ENCODE peak calls at places on chromosomes 2 and 18, in nine cellular contexts. One of them, this sample, is unnamed.
A peak's percentile ranks its signal among the peaks of the same experiment; 100 is the strongest.

GRCh38 chr2:873651-874580 is 76.7 kb upstream of the SNTG2 start:
- DNase-seq in K562: no peak
- DNase-seq in bronchial epithelial cell: no peak
- DNase-seq in cardiac fibroblast: no peak
- DNase-seq in coronary artery: peak; percentile 55
- DNase-seq in Calu3: no peak
- DNase-seq in BJ: no peak
- DNase-seq in transverse colon: no peak
- DNase-seq in tibial artery: peak; percentile 64
- DNase-seq in this sample: no peak

GRCh38 chr2:28545590-28546195 is 49.8 kb downstream of the PLB1 start:
- DNase-seq in K562: no peak
- DNase-seq in bronchial epithelial cell: peak; percentile 95
- DNase-seq in cardiac fibroblast: no peak
- DNase-seq in coronary artery: no peak
- DNase-seq in Calu3: no peak
- DNase-seq in BJ: no peak
- DNase-seq in transverse colon: peak; percentile 24
- DNase-seq in tibial artery: no peak
- DNase-seq in this sample: no peak

GRCh38 chr2:15874854-15875776 is 65.2 kb upstream of the MYCN start:
- DNase-seq in K562: no peak
- DNase-seq in bronchial epithelial cell: no peak
- DNase-seq in cardiac fibroblast: no peak
- DNase-seq in coronary artery: no peak
- DNase-seq in Calu3: no peak
- DNase-seq in BJ: no peak
- DNase-seq in transverse colon: no peak
- DNase-seq in tibial artery: no peak
- DNase-seq in this sample: no peak

GRCh38 chr2:118013221-118013723 is 598 bp downstream of the CCDC93 start:
- DNase-seq in K562: peak; percentile 63
- DNase-seq in bronchial epithelial cell: peak; percentile 35
- DNase-seq in cardiac fibroblast: no peak
- DNase-seq in coronary artery: peak; percentile 80
- DNase-seq in Calu3: peak; percentile 58
- DNase-seq in BJ: no peak
- DNase-seq in transverse colon: peak; percentile 68
- DNase-seq in tibial artery: peak; percentile 68
- DNase-seq in this sample: peak; percentile 18

GRCh38 chr18:23740105-23740830 is 51.0 kb downstream of the LAMA3 start:
- DNase-seq in K562: no peak
- DNase-seq in bronchial epithelial cell: no peak
- DNase-seq in cardiac fibroblast: peak; percentile 66
- DNase-seq in coronary artery: no peak
- DNase-seq in Calu3: peak; percentile 24
- DNase-seq in BJ: no peak
- DNase-seq in transverse colon: peak; percentile 40
- DNase-seq in tibial artery: no peak
- DNase-seq in this sample: no peak

GRCh38 chr2:176156959-176157498 is at the start of gene HOXD3:
- DNase-seq in K562: no peak
- DNase-seq in bronchial epithelial cell: no peak
- DNase-seq in cardiac fibroblast: no peak
- DNase-seq in coronary artery: no peak
- DNase-seq in Calu3: no peak
- DNase-seq in BJ: no peak
- DNase-seq in transverse colon: no peak
- DNase-seq in tibial artery: no peak
- DNase-seq in this sample: no peak

GRCh38 chr18:55629136-55629535 is 41.1 kb upstream of the TCF4 start:
- DNase-seq in K562: no peak
- DNase-seq in bronchial epithelial cell: no peak
- DNase-seq in cardiac fibroblast: no peak
- DNase-seq in coronary artery: no peak
- DNase-seq in Calu3: no peak
- DNase-seq in BJ: no peak
- DNase-seq in transverse colon: no peak
- DNase-seq in tibial artery: no peak
- DNase-seq in this sample: no peak

GRCh38 chr2:186129767-186130581 is 356.1 kb upstream of the ZC3H15 start:
- DNase-seq in K562: no peak
- DNase-seq in bronchial epithelial cell: peak; percentile 71
- DNase-seq in cardiac fibroblast: peak; percentile 23
- DNase-seq in coronary artery: no peak
- DNase-seq in Calu3: peak; percentile 46
- DNase-seq in BJ: no peak
- DNase-seq in transverse colon: no peak
- DNase-seq in tibial artery: no peak
- DNase-seq in this sample: no peak

GRCh38 chr18:11276678-11277077 is 127.3 kb upstream of the PIEZO2 start:
- DNase-seq in K562: no peak
- DNase-seq in bronchial epithelial cell: no peak
- DNase-seq in cardiac fibroblast: no peak
- DNase-seq in coronary artery: no peak
- DNase-seq in Calu3: no peak
- DNase-seq in BJ: no peak
- DNase-seq in transverse colon: no peak
- DNase-seq in tibial artery: no peak
- DNase-seq in this sample: no peak

GRCh38 chr2:218031771-218032257 is 29.0 kb upstream of the TNS1 start:
- DNase-seq in K562: no peak
- DNase-seq in bronchial epithelial cell: peak; percentile 56
- DNase-seq in cardiac fibroblast: no peak
- DNase-seq in coronary artery: no peak
- DNase-seq in Calu3: no peak
- DNase-seq in BJ: no peak
- DNase-seq in transverse colon: no peak
- DNase-seq in tibial artery: peak; percentile 63
- DNase-seq in this sample: no peak

GRCh38 chr2:174485763-174486613 is 841 bp downstream of the GPR155 start:
- DNase-seq in K562: peak; percentile 67
- DNase-seq in bronchial epithelial cell: no peak
- DNase-seq in cardiac fibroblast: peak; percentile 27
- DNase-seq in coronary artery: no peak
- DNase-seq in Calu3: peak; percentile 9
- DNase-seq in BJ: no peak
- DNase-seq in transverse colon: peak; percentile 27
- DNase-seq in tibial artery: no peak
- DNase-seq in this sample: no peak

GRCh38 chr2:40144022-40144421 is 307.9 kb downstream of the SLC8A1 start:
- DNase-seq in K562: no peak
- DNase-seq in bronchial epithelial cell: no peak
- DNase-seq in cardiac fibroblast: no peak
- DNase-seq in coronary artery: no peak
- DNase-seq in Calu3: no peak
- DNase-seq in BJ: no peak
- DNase-seq in transverse colon: no peak
- DNase-seq in tibial artery: no peak
- DNase-seq in this sample: no peak

GRCh38 chr2:230496891-230497290 is 80.9 kb downstream of the SP100 start:
- DNase-seq in K562: no peak
- DNase-seq in bronchial epithelial cell: no peak
- DNase-seq in cardiac fibroblast: no peak
- DNase-seq in coronary artery: no peak
- DNase-seq in Calu3: no peak
- DNase-seq in BJ: no peak
- DNase-seq in transverse colon: no peak
- DNase-seq in tibial artery: no peak
- DNase-seq in this sample: no peak

GRCh38 chr2:46876741-46877384 is 38.7 kb downstream of the MCFD2 start:
- DNase-seq in K562: peak; percentile 79
- DNase-seq in bronchial epithelial cell: peak; percentile 78
- DNase-seq in cardiac fibroblast: peak; percentile 89
- DNase-seq in coronary artery: peak; percentile 74
- DNase-seq in Calu3: peak; percentile 41
- DNase-seq in BJ: peak; percentile 59
- DNase-seq in transverse colon: peak; percentile 32
- DNase-seq in tibial artery: no peak
- DNase-seq in this sample: no peak

GRCh38 chr2:37667704-37668103 is 3.7 kb downstream of the CDC42EP3 start:
- DNase-seq in K562: no peak
- DNase-seq in bronchial epithelial cell: no peak
- DNase-seq in cardiac fibroblast: no peak
- DNase-seq in coronary artery: no peak
- DNase-seq in Calu3: no peak
- DNase-seq in BJ: no peak
- DNase-seq in transverse colon: no peak
- DNase-seq in tibial artery: no peak
- DNase-seq in this sample: no peak

GRCh38 chr2:210558708-210559107 is 2.3 kb downstream of the CPS1 start:
- DNase-seq in K562: peak; percentile 5
- DNase-seq in bronchial epithelial cell: peak; percentile 28
- DNase-seq in cardiac fibroblast: peak; percentile 77
- DNase-seq in coronary artery: no peak
- DNase-seq in Calu3: peak; percentile 11
- DNase-seq in BJ: no peak
- DNase-seq in transverse colon: no peak
- DNase-seq in tibial artery: no peak
- DNase-seq in this sample: no peak

GRCh38 chr2:78940998-78941397 is 84.5 kb upstream of the REG3G start:
- DNase-seq in K562: no peak
- DNase-seq in bronchial epithelial cell: no peak
- DNase-seq in cardiac fibroblast: peak; percentile 69
- DNase-seq in coronary artery: no peak
- DNase-seq in Calu3: no peak
- DNase-seq in BJ: no peak
- DNase-seq in transverse colon: no peak
- DNase-seq in tibial artery: no peak
- DNase-seq in this sample: no peak

GRCh38 chr2:69549421-69549820 is 94.1 kb downstream of the AAK1 start:
- DNase-seq in K562: no peak
- DNase-seq in bronchial epithelial cell: peak; percentile 52
- DNase-seq in cardiac fibroblast: peak; percentile 62
- DNase-seq in coronary artery: no peak
- DNase-seq in Calu3: no peak
- DNase-seq in BJ: peak; percentile 26
- DNase-seq in transverse colon: no peak
- DNase-seq in tibial artery: no peak
- DNase-seq in this sample: no peak

GRCh38 chr2:168037772-168038171 is 209.6 kb downstream of the STK39 start:
- DNase-seq in K562: no peak
- DNase-seq in bronchial epithelial cell: peak; percentile 13
- DNase-seq in cardiac fibroblast: no peak
- DNase-seq in coronary artery: no peak
- DNase-seq in Calu3: no peak
- DNase-seq in BJ: no peak
- DNase-seq in transverse colon: no peak
- DNase-seq in tibial artery: no peak
- DNase-seq in this sample: no peak

GRCh38 chr18:47050468-47050867 is 15.0 kb upstream of the ELOA2 start:
- DNase-seq in K562: peak; percentile 35
- DNase-seq in bronchial epithelial cell: peak; percentile 50
- DNase-seq in cardiac fibroblast: peak; percentile 68
- DNase-seq in coronary artery: no peak
- DNase-seq in Calu3: peak; percentile 32
- DNase-seq in BJ: no peak
- DNase-seq in transverse colon: no peak
- DNase-seq in tibial artery: no peak
- DNase-seq in this sample: peak; percentile 18

GRCh38 chr2:182716665-182716990 is 571 bp downstream of the DNAJC10 start:
- DNase-seq in K562: peak; percentile 48
- DNase-seq in bronchial epithelial cell: peak; percentile 25
- DNase-seq in cardiac fibroblast: no peak
- DNase-seq in coronary artery: no peak
- DNase-seq in Calu3: peak; percentile 48
- DNase-seq in BJ: no peak
- DNase-seq in transverse colon: peak; percentile 33
- DNase-seq in tibial artery: no peak
- DNase-seq in this sample: no peak

GRCh38 chr18:32911660-32912284 is 138.9 kb upstream of the KLHL14 start:
- DNase-seq in K562: no peak
- DNase-seq in bronchial epithelial cell: peak; percentile 86
- DNase-seq in cardiac fibroblast: no peak
- DNase-seq in coronary artery: no peak
- DNase-seq in Calu3: no peak
- DNase-seq in BJ: no peak
- DNase-seq in transverse colon: no peak
- DNase-seq in tibial artery: no peak
- DNase-seq in this sample: no peak

GRCh38 chr2:45173513-45173912 is 164.3 kb upstream of the SIX2 start:
- DNase-seq in K562: no peak
- DNase-seq in bronchial epithelial cell: peak; percentile 99
- DNase-seq in cardiac fibroblast: peak; percentile 96
- DNase-seq in coronary artery: no peak
- DNase-seq in Calu3: peak; percentile 33
- DNase-seq in BJ: peak; percentile 81
- DNase-seq in transverse colon: no peak
- DNase-seq in tibial artery: no peak
- DNase-seq in this sample: no peak
- TF ChIP-seq CTCF in K562: no peak
- TF ChIP-seq CTCF in bronchial epithelial cell: peak; percentile 17
- TF ChIP-seq CTCF in cardiac fibroblast: peak; percentile 37
- TF ChIP-seq CTCF in coronary artery: no peak
- TF ChIP-seq CTCF in Calu3: no peak
- TF ChIP-seq CTCF in BJ: no peak
- TF ChIP-seq CTCF in transverse colon: no peak
- TF ChIP-seq CTCF in tibial artery: peak; percentile 23
- TF ChIP-seq CTCF in this sample: no peak

GRCh38 chr2:238738917-238739316 is 109.0 kb upstream of the TWIST2 start:
- DNase-seq in K562: no peak
- DNase-seq in bronchial epithelial cell: no peak
- DNase-seq in cardiac fibroblast: no peak
- DNase-seq in coronary artery: no peak
- DNase-seq in Calu3: no peak
- DNase-seq in BJ: no peak
- DNase-seq in transverse colon: no peak
- DNase-seq in tibial artery: no peak
- DNase-seq in this sample: no peak
- TF ChIP-seq CTCF in K562: no peak
- TF ChIP-seq CTCF in bronchial epithelial cell: no peak
- TF ChIP-seq CTCF in cardiac fibroblast: no peak
- TF ChIP-seq CTCF in coronary artery: no peak
- TF ChIP-seq CTCF in Calu3: no peak
- TF ChIP-seq CTCF in BJ: no peak
- TF ChIP-seq CTCF in transverse colon: no peak
- TF ChIP-seq CTCF in tibial artery: no peak
- TF ChIP-seq CTCF in this sample: no peak

GRCh38 chr2:68196120-68196716 is 38.5 kb downstream of the PNO1 start:
- DNase-seq in K562: peak; percentile 50
- DNase-seq in bronchial epithelial cell: peak; percentile 24
- DNase-seq in cardiac fibroblast: peak; percentile 73
- DNase-seq in coronary artery: no peak
- DNase-seq in Calu3: no peak
- DNase-seq in BJ: no peak
- DNase-seq in transverse colon: peak; percentile 42
- DNase-seq in tibial artery: no peak
- DNase-seq in this sample: no peak
- TF ChIP-seq CTCF in K562: no peak
- TF ChIP-seq CTCF in bronchial epithelial cell: peak; percentile 25
- TF ChIP-seq CTCF in cardiac fibroblast: peak; percentile 70
- TF ChIP-seq CTCF in coronary artery: peak; percentile 49
- TF ChIP-seq CTCF in Calu3: no peak
- TF ChIP-seq CTCF in BJ: peak; percentile 67
- TF ChIP-seq CTCF in transverse colon: no peak
- TF ChIP-seq CTCF in tibial artery: peak; percentile 63
- TF ChIP-seq CTCF in this sample: peak; percentile 69

DNA sequence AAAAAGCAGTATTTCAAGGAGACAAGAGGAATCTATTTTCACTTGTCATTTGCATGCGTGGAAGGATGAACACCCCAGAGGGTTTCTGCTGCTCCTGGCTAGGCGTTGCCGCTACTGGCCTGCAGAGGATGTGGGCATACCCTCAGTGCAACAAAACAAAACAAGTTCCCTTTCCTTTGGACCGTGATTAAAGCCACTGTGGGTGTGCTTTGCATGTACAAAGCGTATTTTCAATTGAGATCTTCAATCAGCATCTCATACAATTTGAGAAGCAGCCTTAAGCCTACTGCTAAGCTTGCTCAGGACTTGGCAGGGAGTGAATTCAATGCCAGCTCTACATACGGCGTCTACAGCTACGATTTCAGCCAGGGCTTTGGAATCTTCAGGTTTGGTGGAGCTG is 298.4 kb downstream of the LPIN1 start:
- DNase-seq in K562: no peak
- DNase-seq in bronchial epithelial cell: no peak
- DNase-seq in cardiac fibroblast: no peak
- DNase-seq in coronary artery: no peak
- DNase-seq in Calu3: no peak
- DNase-seq in BJ: no peak
- DNase-seq in transverse colon: no peak
- DNase-seq in tibial artery: no peak
- DNase-seq in this sample: no peak
- TF ChIP-seq CTCF in K562: no peak
- TF ChIP-seq CTCF in bronchial epithelial cell: no peak
- TF ChIP-seq CTCF in cardiac fibroblast: no peak
- TF ChIP-seq CTCF in coronary artery: no peak
- TF ChIP-seq CTCF in Calu3: no peak
- TF ChIP-seq CTCF in BJ: no peak
- TF ChIP-seq CTCF in transverse colon: no peak
- TF ChIP-seq CTCF in tibial artery: no peak
- TF ChIP-seq CTCF in this sample: no peak